ENCODE peak calls at places on chromosomes 3 and 15, in seven cellular contexts. One of them, this sample, is unnamed.
A peak's percentile ranks its signal among the peaks of the same experiment; 100 is the strongest.

GRCh38 chr3:135864060-135864459 is 101.5 kb upstream of the PPP2R3A start:
- DNase-seq in effector memory CD4-positive, alpha-beta T cell: no peak
- DNase-seq in A549: no peak
- DNase-seq in Panc1: no peak
- DNase-seq in lower lobe of right lung: no peak
- DNase-seq in fibroblast of lung: no peak
- DNase-seq in Caco-2: no peak
- DNase-seq in this sample: no peak

GRCh38 chr3:12442654-12443501 is 41.4 kb upstream of the TSEN2 start:
- DNase-seq in effector memory CD4-positive, alpha-beta T cell: no peak
- DNase-seq in A549: no peak
- DNase-seq in Panc1: no peak
- DNase-seq in lower lobe of right lung: no peak
- DNase-seq in fibroblast of lung: no peak
- DNase-seq in Caco-2: no peak
- DNase-seq in this sample: no peak

GRCh38 chr3:26099692-26100091 is 309.8 kb downstream of the OXSM start:
- DNase-seq in effector memory CD4-positive, alpha-beta T cell: no peak
- DNase-seq in A549: no peak
- DNase-seq in Panc1: no peak
- DNase-seq in lower lobe of right lung: no peak
- DNase-seq in fibroblast of lung: peak; percentile 0
- DNase-seq in Caco-2: no peak
- DNase-seq in this sample: no peak

GRCh38 chr3:171797265-171797679 is 13.0 kb downstream of the PLD1 start:
- DNase-seq in effector memory CD4-positive, alpha-beta T cell: no peak
- DNase-seq in A549: no peak
- DNase-seq in Panc1: no peak
- DNase-seq in lower lobe of right lung: no peak
- DNase-seq in fibroblast of lung: no peak
- DNase-seq in Caco-2: no peak
- DNase-seq in this sample: no peak

GRCh38 chr15:38894260-38894948 is 329.8 kb upstream of the RASGRP1 start:
- DNase-seq in effector memory CD4-positive, alpha-beta T cell: no peak
- DNase-seq in A549: peak; percentile 19
- DNase-seq in Panc1: no peak
- DNase-seq in lower lobe of right lung: no peak
- DNase-seq in fibroblast of lung: peak; percentile 92
- DNase-seq in Caco-2: no peak
- DNase-seq in this sample: no peak

GRCh38 chr15:41558400-41559238 is at the start of gene TYRO3:
- DNase-seq in effector memory CD4-positive, alpha-beta T cell: peak; percentile 67
- DNase-seq in A549: peak; percentile 61
- DNase-seq in Panc1: no peak
- DNase-seq in lower lobe of right lung: peak; percentile 70
- DNase-seq in fibroblast of lung: peak; percentile 21
- DNase-seq in Caco-2: peak; percentile 72
- DNase-seq in this sample: peak; percentile 73

GRCh38 chr3:46670000-46670890 is 23.2 kb downstream of the ALS2CL start:
- DNase-seq in effector memory CD4-positive, alpha-beta T cell: no peak
- DNase-seq in A549: no peak
- DNase-seq in Panc1: no peak
- DNase-seq in lower lobe of right lung: peak; percentile 9
- DNase-seq in fibroblast of lung: no peak
- DNase-seq in Caco-2: peak; percentile 12
- DNase-seq in this sample: no peak

GRCh38 chr3:124620600-124621063 is 109.6 kb upstream of the UMPS start:
- DNase-seq in effector memory CD4-positive, alpha-beta T cell: no peak
- DNase-seq in A549: peak; percentile 12
- DNase-seq in Panc1: no peak
- DNase-seq in lower lobe of right lung: no peak
- DNase-seq in fibroblast of lung: peak; percentile 28
- DNase-seq in Caco-2: peak; percentile 86
- DNase-seq in this sample: no peak

GRCh38 chr3:30581982-30582381 is 24.4 kb upstream of the TGFBR2 start:
- DNase-seq in effector memory CD4-positive, alpha-beta T cell: no peak
- DNase-seq in A549: no peak
- DNase-seq in Panc1: no peak
- DNase-seq in lower lobe of right lung: no peak
- DNase-seq in fibroblast of lung: no peak
- DNase-seq in Caco-2: no peak
- DNase-seq in this sample: no peak

GRCh38 chr3:9746330-9746729 is 3.4 kb upstream of the OGG1 start:
- DNase-seq in effector memory CD4-positive, alpha-beta T cell: no peak
- DNase-seq in A549: no peak
- DNase-seq in Panc1: no peak
- DNase-seq in lower lobe of right lung: no peak
- DNase-seq in fibroblast of lung: peak; percentile 84
- DNase-seq in Caco-2: no peak
- DNase-seq in this sample: no peak

GRCh38 chr15:76270876-76271275 is 40.4 kb downstream of the ETFA start:
- DNase-seq in effector memory CD4-positive, alpha-beta T cell: no peak
- DNase-seq in A549: no peak
- DNase-seq in Panc1: no peak
- DNase-seq in lower lobe of right lung: no peak
- DNase-seq in fibroblast of lung: no peak
- DNase-seq in Caco-2: no peak
- DNase-seq in this sample: no peak

DNA sequence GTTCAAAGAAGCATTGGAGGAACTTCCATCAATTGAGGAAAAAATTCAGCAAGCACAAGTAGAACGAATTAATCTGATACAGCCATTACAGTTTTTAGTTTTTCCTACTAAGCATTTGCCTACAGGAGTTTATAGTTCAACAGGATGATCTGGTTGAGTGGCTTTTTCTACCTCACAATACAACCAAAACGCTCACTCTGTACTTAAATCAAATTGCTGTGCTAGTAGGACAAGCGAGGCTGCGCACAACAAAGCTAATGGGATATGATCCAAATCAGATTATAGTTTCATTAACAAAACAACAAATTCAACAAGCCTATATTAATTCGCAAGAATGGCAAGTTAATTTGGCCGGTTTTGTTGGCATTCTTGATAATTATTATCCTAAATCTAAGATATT is 44.2 kb downstream of the ETFA start:
- DNase-seq in effector memory CD4-positive, alpha-beta T cell: no peak
- DNase-seq in A549: no peak
- DNase-seq in Panc1: no peak
- DNase-seq in lower lobe of right lung: no peak
- DNase-seq in fibroblast of lung: no peak
- DNase-seq in Caco-2: no peak
- DNase-seq in this sample: no peak
- H3K9me3 ChIP-seq in effector memory CD4-positive, alpha-beta T cell: peaks cover 5% of the 10 kb centered on the region
- H3K9me3 ChIP-seq in A549: no peaks in the 10 kb centered on the region
- H3K9me3 ChIP-seq in Panc1: peaks cover 22% of the 10 kb centered on the region
- H3K9me3 ChIP-seq in lower lobe of right lung: peaks cover 31% of the 10 kb centered on the region
- H3K9me3 ChIP-seq in fibroblast of lung: no peaks in the 10 kb centered on the region
- H3K9me3 ChIP-seq in Caco-2: peaks cover 22% of the 10 kb centered on the region
- H3K9me3 ChIP-seq in this sample: peaks cover 3% of the 10 kb centered on the region

GRCh38 chr3:71564361-71564760 is 19.2 kb downstream of the FOXP1 start:
- DNase-seq in effector memory CD4-positive, alpha-beta T cell: no peak
- DNase-seq in A549: no peak
- DNase-seq in Panc1: no peak
- DNase-seq in lower lobe of right lung: no peak
- DNase-seq in fibroblast of lung: no peak
- DNase-seq in Caco-2: no peak
- DNase-seq in this sample: no peak

GRCh38 chr3:71565326-71565725 is 18.2 kb downstream of the FOXP1 start:
- DNase-seq in effector memory CD4-positive, alpha-beta T cell: no peak
- DNase-seq in A549: no peak
- DNase-seq in Panc1: no peak
- DNase-seq in lower lobe of right lung: no peak
- DNase-seq in fibroblast of lung: no peak
- DNase-seq in Caco-2: no peak
- DNase-seq in this sample: no peak

GRCh38 chr3:71563827-71564226 is 19.7 kb downstream of the FOXP1 start:
- DNase-seq in effector memory CD4-positive, alpha-beta T cell: no peak
- DNase-seq in A549: no peak
- DNase-seq in Panc1: no peak
- DNase-seq in lower lobe of right lung: no peak
- DNase-seq in fibroblast of lung: no peak
- DNase-seq in Caco-2: no peak
- DNase-seq in this sample: no peak

GRCh38 chr3:71566776-71567175 is 16.8 kb downstream of the FOXP1 start:
- DNase-seq in effector memory CD4-positive, alpha-beta T cell: no peak
- DNase-seq in A549: no peak
- DNase-seq in Panc1: no peak
- DNase-seq in lower lobe of right lung: no peak
- DNase-seq in fibroblast of lung: no peak
- DNase-seq in Caco-2: no peak
- DNase-seq in this sample: no peak

GRCh38 chr3:71565976-71566375 is 17.6 kb downstream of the FOXP1 start:
- DNase-seq in effector memory CD4-positive, alpha-beta T cell: no peak
- DNase-seq in A549: no peak
- DNase-seq in Panc1: no peak
- DNase-seq in lower lobe of right lung: no peak
- DNase-seq in fibroblast of lung: no peak
- DNase-seq in Caco-2: no peak
- DNase-seq in this sample: no peak
- H3K9me3 ChIP-seq in effector memory CD4-positive, alpha-beta T cell: no peaks in the 10 kb centered on the region
- H3K9me3 ChIP-seq in A549: no peaks in the 10 kb centered on the region
- H3K9me3 ChIP-seq in Panc1: no peaks in the 10 kb centered on the region
- H3K9me3 ChIP-seq in lower lobe of right lung: no peaks in the 10 kb centered on the region
- H3K9me3 ChIP-seq in fibroblast of lung: no peaks in the 10 kb centered on the region
- H3K9me3 ChIP-seq in Caco-2: no peaks in the 10 kb centered on the region
- H3K9me3 ChIP-seq in this sample: no peaks in the 10 kb centered on the region

GRCh38 chr15:62402687-62403086 is 237.6 kb upstream of the C2CD4B start:
- DNase-seq in effector memory CD4-positive, alpha-beta T cell: no peak
- DNase-seq in A549: no peak
- DNase-seq in Panc1: no peak
- DNase-seq in lower lobe of right lung: no peak
- DNase-seq in fibroblast of lung: no peak
- DNase-seq in Caco-2: no peak
- DNase-seq in this sample: no peak
- H3K9me3 ChIP-seq in effector memory CD4-positive, alpha-beta T cell: no peaks in the 10 kb centered on the region
- H3K9me3 ChIP-seq in A549: peaks cover 24% of the 10 kb centered on the region
- H3K9me3 ChIP-seq in Panc1: peaks cover 3% of the 10 kb centered on the region
- H3K9me3 ChIP-seq in lower lobe of right lung: no peaks in the 10 kb centered on the region
- H3K9me3 ChIP-seq in fibroblast of lung: no peaks in the 10 kb centered on the region
- H3K9me3 ChIP-seq in Caco-2: peaks cover 25% of the 10 kb centered on the region
- H3K9me3 ChIP-seq in this sample: peaks cover 3% of the 10 kb centered on the region

GRCh38 chr3:52537165-52537635 is 795 bp downstream of the UQCC5 start:
- DNase-seq in effector memory CD4-positive, alpha-beta T cell: no peak
- DNase-seq in A549: no peak
- DNase-seq in Panc1: no peak
- DNase-seq in lower lobe of right lung: no peak
- DNase-seq in fibroblast of lung: no peak
- DNase-seq in Caco-2: no peak
- DNase-seq in this sample: no peak
- H3K9me3 ChIP-seq in effector memory CD4-positive, alpha-beta T cell: no peaks in the 10 kb centered on the region
- H3K9me3 ChIP-seq in A549: no peaks in the 10 kb centered on the region
- H3K9me3 ChIP-seq in Panc1: no peaks in the 10 kb centered on the region
- H3K9me3 ChIP-seq in lower lobe of right lung: no peaks in the 10 kb centered on the region
- H3K9me3 ChIP-seq in fibroblast of lung: no peaks in the 10 kb centered on the region
- H3K9me3 ChIP-seq in Caco-2: no peaks in the 10 kb centered on the region
- H3K9me3 ChIP-seq in this sample: no peaks in the 10 kb centered on the region

GRCh38 chr3:152038491-152038890 is 165.0 kb downstream of the SUCNR1 start:
- DNase-seq in effector memory CD4-positive, alpha-beta T cell: no peak
- DNase-seq in A549: no peak
- DNase-seq in Panc1: no peak
- DNase-seq in lower lobe of right lung: no peak
- DNase-seq in fibroblast of lung: no peak
- DNase-seq in Caco-2: no peak
- DNase-seq in this sample: no peak
- H3K9me3 ChIP-seq in effector memory CD4-positive, alpha-beta T cell: peaks cover 6% of the 10 kb centered on the region
- H3K9me3 ChIP-seq in A549: peaks cover 12% of the 10 kb centered on the region
- H3K9me3 ChIP-seq in Panc1: peaks cover 21% of the 10 kb centered on the region
- H3K9me3 ChIP-seq in lower lobe of right lung: peaks cover 11% of the 10 kb centered on the region
- H3K9me3 ChIP-seq in fibroblast of lung: no peaks in the 10 kb centered on the region
- H3K9me3 ChIP-seq in Caco-2: peaks cover 35% of the 10 kb centered on the region
- H3K9me3 ChIP-seq in this sample: no peaks in the 10 kb centered on the region

DNA sequence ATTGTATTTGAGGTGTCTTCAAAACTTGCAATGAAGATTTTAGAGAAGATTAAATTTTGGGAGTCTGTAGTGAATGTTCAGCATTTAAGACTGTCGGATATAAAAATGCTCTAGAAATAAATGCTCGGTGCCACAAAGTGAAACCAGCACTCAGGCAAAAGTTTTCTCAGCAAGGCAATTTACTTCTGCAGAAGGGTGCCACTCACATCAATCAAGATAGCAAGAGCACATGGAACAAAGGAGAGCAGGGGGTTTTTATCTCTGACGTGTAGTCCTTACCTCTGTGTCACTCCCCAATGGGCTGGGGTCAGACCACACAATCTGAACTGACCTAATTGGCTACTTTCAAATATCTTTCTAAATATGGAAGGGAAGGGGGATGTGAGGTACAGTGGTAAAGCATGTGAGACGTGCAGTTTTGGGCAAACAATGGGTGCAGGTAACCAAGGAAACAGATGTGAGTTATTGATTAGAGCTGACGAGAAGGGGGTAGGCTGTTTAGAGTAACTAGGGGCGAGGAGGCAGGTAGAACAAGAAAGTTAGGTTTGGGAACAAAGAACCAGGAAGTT is 23.4 kb upstream of the FXR1 start:
- DNase-seq in effector memory CD4-positive, alpha-beta T cell: no peak
- DNase-seq in A549: no peak
- DNase-seq in Panc1: no peak
- DNase-seq in lower lobe of right lung: no peak
- DNase-seq in fibroblast of lung: no peak
- DNase-seq in Caco-2: no peak
- DNase-seq in this sample: no peak
- H3K9me3 ChIP-seq in effector memory CD4-positive, alpha-beta T cell: no peaks in the 10 kb centered on the region
- H3K9me3 ChIP-seq in A549: peaks cover 2% of the 10 kb centered on the region
- H3K9me3 ChIP-seq in Panc1: peaks cover 7% of the 10 kb centered on the region
- H3K9me3 ChIP-seq in lower lobe of right lung: peaks cover 19% of the 10 kb centered on the region
- H3K9me3 ChIP-seq in fibroblast of lung: no peaks in the 10 kb centered on the region
- H3K9me3 ChIP-seq in Caco-2: peaks cover 12% of the 10 kb centered on the region
- H3K9me3 ChIP-seq in this sample: no peaks in the 10 kb centered on the region

DNA sequence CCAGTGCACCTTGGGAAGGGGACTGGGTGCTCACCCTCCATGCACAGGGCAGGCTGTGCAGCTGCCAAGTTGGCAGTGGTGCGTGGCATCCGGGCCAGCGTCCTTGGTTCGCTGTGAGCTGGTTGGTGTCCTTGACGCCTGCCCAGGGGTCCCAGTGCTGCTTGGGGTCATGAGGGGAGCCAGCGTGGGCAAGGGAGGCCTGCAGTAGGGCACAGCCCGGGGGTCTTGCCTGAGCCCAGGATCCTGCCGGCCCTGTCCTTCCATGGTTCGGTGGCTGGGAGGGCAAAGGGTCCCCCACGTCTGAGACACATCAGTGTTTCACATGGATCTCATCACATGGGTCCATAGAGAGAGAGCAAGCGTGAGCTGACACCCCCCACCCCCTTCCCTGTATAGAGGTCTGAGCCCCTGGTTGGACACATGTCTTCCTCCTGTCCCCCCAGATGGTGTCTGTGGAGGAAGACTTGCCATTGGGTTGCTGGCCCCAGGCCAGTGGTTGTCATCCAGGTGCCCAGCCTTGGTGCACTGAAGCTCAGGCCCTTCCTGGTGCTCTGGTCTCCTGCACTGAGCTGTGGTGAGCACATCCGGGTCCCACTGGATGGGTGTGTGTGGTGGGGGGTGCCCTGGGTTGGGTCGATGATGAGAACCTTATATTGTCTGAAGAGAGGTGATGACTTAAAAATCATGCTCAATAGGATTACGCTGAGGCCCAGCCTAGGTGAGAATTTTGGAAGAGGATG is 232.3 kb downstream of the SNRPN start:
- DNase-seq in effector memory CD4-positive, alpha-beta T cell: no peak
- DNase-seq in A549: no peak
- DNase-seq in Panc1: no peak
- DNase-seq in lower lobe of right lung: peak; percentile 27
- DNase-seq in fibroblast of lung: no peak
- DNase-seq in Caco-2: no peak
- DNase-seq in this sample: no peak
- H3K9me3 ChIP-seq in effector memory CD4-positive, alpha-beta T cell: no peaks in the 10 kb centered on the region
- H3K9me3 ChIP-seq in A549: no peaks in the 10 kb centered on the region
- H3K9me3 ChIP-seq in Panc1: no peaks in the 10 kb centered on the region
- H3K9me3 ChIP-seq in lower lobe of right lung: no peaks in the 10 kb centered on the region
- H3K9me3 ChIP-seq in fibroblast of lung: no peaks in the 10 kb centered on the region
- H3K9me3 ChIP-seq in Caco-2: peaks cover 51% of the 10 kb centered on the region
- H3K9me3 ChIP-seq in this sample: no peaks in the 10 kb centered on the region